ENCODE peak calls at places on chromosome 17, in seven cellular contexts. Q is endothelial cell of umbilical vein; A is CD4-positive, CD25-positive, alpha-beta regulatory T cell; U is suprapubic skin; B is heart left ventricle; K is GM23248; V is mammary epithelial cell. E is an unnamed sample. For H3K9me3, the result is how much of the 10 kb centered on the place peaks cover.

GRCh38 chr17:29620271-29620670 is 2.4 kb downstream of the CORO6 start:
- DNase-seq in V (peak), A (no peak), K (peak), Q (no peak), B (no peak), U (no peak), E (peak)

GRCh38 chr17:42760652-42761581 is at the start of gene RAMP2:
- DNase-seq in A (no peak), Q (peak), U (peak), B (peak), V (no peak), K (peak), E (peak)

GRCh38 chr17:61720016-61720795 is 129.2 kb upstream of the NACA2 start:
- DNase-seq in B (no peak), Q (no peak), A (no peak), K (peak), U (no peak), V (no peak), E (no peak)

GRCh38 chr17:41150026-41150425 is 401 bp upstream of the KRTAP4-5 start:
- DNase-seq in U (no peak), Q (no peak), A (no peak), V (no peak), K (no peak), B (no peak), E (no peak)

GRCh38 chr17:43839670-43840101 is 6.7 kb upstream of the MPP3 start:
- DNase-seq in V (peak), Q (no peak), B (no peak), A (no peak), K (no peak), U (no peak), E (peak)

GRCh38 chr17:57407287-57408063 is 151.2 kb downstream of the MSI2 start:
- DNase-seq in B (no peak), K (no peak), V (no peak), U (no peak), A (no peak), Q (no peak), E (peak)

GRCh38 chr17:8212312-8213180 is 2.2 kb upstream of the AURKB start:
- DNase-seq in A (no peak), U (no peak), B (no peak), K (no peak), V (no peak), Q (no peak), E (no peak)

GRCh38 chr17:55348749-55349354 is 72.8 kb downstream of the MMD start:
- DNase-seq in U (no peak), K (peak), V (peak), B (peak), A (no peak), Q (peak), E (no peak)

GRCh38 chr17:79070266-79070880 is 4.3 kb upstream of the ENGASE start:
- DNase-seq in V (no peak), U (no peak), K (no peak), A (no peak), B (no peak), Q (no peak), E (no peak)

GRCh38 chr17:74404218-74404617 is 27.7 kb upstream of the GPRC5C start:
- DNase-seq in Q (no peak), B (no peak), V (no peak), K (no peak), A (no peak), U (no peak), E (no peak)

GRCh38 chr17:13359774-13360173 is 242.0 kb downstream of the HS3ST3A1 start:
- DNase-seq in A (no peak), B (no peak), Q (no peak), U (no peak), K (no peak), V (no peak), E (no peak)

GRCh38 chr17:81331527-81332043 is 36.5 kb upstream of the SLC38A10 start:
- DNase-seq in B (no peak), V (no peak), A (no peak), U (no peak), K (no peak), Q (no peak), E (no peak)

GRCh38 chr17:48131216-48131824 is 23.8 kb downstream of the SNX11 start:
- DNase-seq in U (no peak), B (peak), Q (peak), V (peak), A (peak), K (peak), E (peak)

GRCh38 chr17:16439867-16440351 is 24.5 kb downstream of the TRPV2 start:
- DNase-seq in Q (peak), A (peak), U (no peak), K (peak), B (no peak), V (no peak), E (no peak)

GRCh38 chr17:64358261-64358788 is 32.3 kb downstream of the PECAM1 start:
- DNase-seq in U (no peak), B (no peak), V (no peak), K (peak), A (no peak), Q (no peak), E (no peak)

GRCh38 chr17:57539528-57540301 is 205.4 kb downstream of the CCDC182 start:
- DNase-seq in A (no peak), U (no peak), B (no peak), K (no peak), V (no peak), Q (no peak), E (no peak)

GRCh38 chr17:47300718-47301117 is 23.0 kb upstream of the EFCAB13 start:
- DNase-seq in A (no peak), K (no peak), V (no peak), U (no peak), Q (no peak), B (no peak), E (no peak)

GRCh38 chr17:32518856-32519768 is 32.3 kb downstream of the CDK5R1 start:
- DNase-seq in U (no peak), V (peak), K (peak), A (peak), Q (peak), B (peak), E (peak)

GRCh38 chr17:16989953-16990860 is 18.3 kb upstream of the TNFRSF13B start:
- DNase-seq in B (no peak), U (no peak), K (peak), A (no peak), V (no peak), Q (no peak), E (no peak)

GRCh38 chr17:64682261-64683181 is 20.4 kb upstream of the SMURF2 start:
- DNase-seq in U (no peak), K (peak), A (no peak), B (no peak), Q (peak), V (no peak), E (peak)

GRCh38 chr17:17545031-17545820 is 46.3 kb downstream of the PEMT start:
- DNase-seq in K (peak), B (peak), Q (no peak), U (no peak), V (peak), A (no peak), E (no peak)

GRCh38 chr17:19728114-19728495 is 11.7 kb upstream of the SLC47A2 start:
- DNase-seq in K (peak), U (peak), V (peak), Q (peak), A (no peak), B (peak), E (peak)

GRCh38 chr17:4433515-4434031 is at the start of gene SPNS3:
- DNase-seq in Q (no peak), V (no peak), U (no peak), K (no peak), A (no peak), B (no peak), E (no peak)

GRCh38 chr17:38925263-38925995 is at the start of gene LASP1NB:
- DNase-seq in B (peak), K (peak), V (no peak), A (no peak), Q (no peak), U (no peak), E (no peak)

GRCh38 chr17:74987909-74988711 is 678 bp downstream of the CDR2L start:
- DNase-seq in V (peak), U (peak), B (peak), K (peak), A (peak), Q (peak), E (no peak)

GRCh38 chr17:43703630-43704029 is 41.9 kb upstream of the MEOX1 start:
- DNase-seq in U (no peak), A (no peak), B (no peak), K (no peak), V (no peak), Q (no peak), E (no peak)

GRCh38 chr17:40536731-40537171 is 28.5 kb downstream of the CCR7 start:
- DNase-seq in A (no peak), Q (peak), B (peak), K (peak), U (peak), V (no peak), E (no peak)

GRCh38 chr17:59558953-59559352 is 6.5 kb upstream of the DHX40 start:
- DNase-seq in B (no peak), Q (peak), V (no peak), K (peak), A (no peak), U (no peak), E (no peak)

DNA sequence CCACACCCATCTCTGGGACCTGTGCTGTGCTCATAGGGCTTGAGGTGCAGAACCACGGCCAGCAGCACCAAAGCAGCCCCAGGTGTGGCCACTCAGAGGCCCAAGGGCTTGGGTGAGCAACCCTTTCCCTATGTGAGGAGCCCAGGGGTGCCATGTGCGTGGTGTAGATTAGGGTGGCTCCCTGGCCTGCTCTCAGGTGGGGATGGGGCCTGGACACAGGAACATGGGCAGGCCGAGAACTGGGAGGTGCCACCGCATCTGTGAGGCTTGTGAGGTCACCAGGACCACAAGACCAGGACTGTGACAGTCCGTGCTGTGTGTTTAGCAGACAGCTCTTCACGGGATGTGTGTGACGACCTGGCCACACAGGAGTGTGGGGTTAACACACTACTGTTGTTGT is 103.5 kb upstream of the ZNF750 start:
- DNase-seq in K (no peak), Q (no peak), B (no peak), A (no peak), U (peak), V (no peak), E (no peak)
- H3K9me3 ChIP-seq in K (under half), Q (under half), B (under half), A (under half), U (under half), V (under half), E (under half)

GRCh38 chr17:71872843-71873242 is 248.0 kb upstream of the SOX9 start:
- DNase-seq in K (no peak), U (no peak), Q (no peak), B (no peak), A (no peak), V (no peak), E (no peak)
- H3K9me3 ChIP-seq in K (under half), U (under half), Q (under half), B (under half), A (under half), V (under half), E (under half)

GRCh38 chr17:83196088-83196765 is 116.8 kb downstream of the METRNL start:
- DNase-seq in B (peak), V (no peak), Q (no peak), K (peak), A (no peak), U (peak), E (no peak)
- H3K9me3 ChIP-seq in B (under half), V (under half), Q (under half), K (under half), A (under half), U (under half), E (under half)

GRCh38 chr17:920190-920589 is 59.4 kb downstream of the NXN start:
- DNase-seq in K (no peak), U (no peak), A (no peak), B (no peak), Q (no peak), V (no peak), E (no peak)
- H3K9me3 ChIP-seq in K (under half), U (under half), A (under half), B (under half), Q (under half), V (under half), E (under half)

E was measured in PC-9.